ENCODE peak calls at places on chromosomes 16 and 17, in four cellular contexts. One of them, this sample, is unnamed.

GRCh38 chr16:68778551-68779231 is 41.6 kb downstream of the CDH1 start:
- DNase-seq in PC-9: peak
- DNase-seq in ascending aorta: no peak
- DNase-seq in stomach: peak
- DNase-seq in this sample: no peak

GRCh38 chr17:21523482-21524210 is 147.5 kb downstream of the KCNJ12 start:
- DNase-seq in ascending aorta: no peak
- DNase-seq in PC-9: no peak
- DNase-seq in stomach: no peak
- DNase-seq in this sample: no peak

GRCh38 chr17:78377858-78378224 is 608 bp upstream of the PGS1 start:
- DNase-seq in ascending aorta: no peak
- DNase-seq in stomach: no peak
- DNase-seq in PC-9: no peak
- DNase-seq in this sample: no peak

GRCh38 chr17:15255713-15256454 is 9.2 kb downstream of the PMP22 start:
- DNase-seq in ascending aorta: no peak
- DNase-seq in PC-9: no peak
- DNase-seq in stomach: no peak
- DNase-seq in this sample: no peak

GRCh38 chr17:63405741-63406261 is 40.3 kb downstream of the CYB561 start:
- DNase-seq in ascending aorta: no peak
- DNase-seq in stomach: no peak
- DNase-seq in PC-9: peak
- DNase-seq in this sample: peak

GRCh38 chr17:79024901-79025737 is 1.1 kb downstream of the C1QTNF1 start:
- DNase-seq in ascending aorta: peak
- DNase-seq in PC-9: no peak
- DNase-seq in stomach: peak
- DNase-seq in this sample: no peak

GRCh38 chr17:58667934-58668597 is 23.8 kb downstream of the TEX14 start:
- DNase-seq in stomach: no peak
- DNase-seq in ascending aorta: no peak
- DNase-seq in PC-9: peak
- DNase-seq in this sample: no peak

GRCh38 chr17:50161911-50162288 is 3.9 kb upstream of the SGCA start:
- DNase-seq in stomach: no peak
- DNase-seq in PC-9: no peak
- DNase-seq in ascending aorta: no peak
- DNase-seq in this sample: no peak

GRCh38 chr16:67663151-67663876 is 2.6 kb downstream of the PARD6A start:
- DNase-seq in stomach: no peak
- DNase-seq in PC-9: peak
- DNase-seq in ascending aorta: no peak
- DNase-seq in this sample: no peak

GRCh38 chr16:73323880-73324279 is 276.0 kb upstream of the ZFHX3 start:
- DNase-seq in PC-9: no peak
- DNase-seq in stomach: no peak
- DNase-seq in ascending aorta: no peak
- DNase-seq in this sample: no peak

GRCh38 chr17:48841395-48841831 is 10.6 kb downstream of the CALCOCO2 start:
- DNase-seq in PC-9: no peak
- DNase-seq in stomach: no peak
- DNase-seq in ascending aorta: no peak
- DNase-seq in this sample: peak

GRCh38 chr17:64216385-64217248 is 46.4 kb downstream of the TEX2 start:
- DNase-seq in PC-9: no peak
- DNase-seq in stomach: peak
- DNase-seq in ascending aorta: no peak
- DNase-seq in this sample: peak

GRCh38 chr16:85663891-85664321 is 24.8 kb downstream of the GINS2 start:
- DNase-seq in stomach: peak
- DNase-seq in ascending aorta: no peak
- DNase-seq in PC-9: no peak
- DNase-seq in this sample: no peak

GRCh38 chr16:50763211-50763610 is 21.3 kb downstream of the CYLD start:
- DNase-seq in ascending aorta: no peak
- DNase-seq in PC-9: no peak
- DNase-seq in stomach: no peak
- DNase-seq in this sample: no peak

GRCh38 chr17:50511058-50511457 is 2.8 kb downstream of the MYCBPAP start:
- DNase-seq in PC-9: peak
- DNase-seq in stomach: no peak
- DNase-seq in ascending aorta: no peak
- DNase-seq in this sample: peak

GRCh38 chr16:10368984-10369551 is 16.8 kb upstream of the ATF7IP2 start:
- DNase-seq in stomach: no peak
- DNase-seq in ascending aorta: no peak
- DNase-seq in PC-9: no peak
- DNase-seq in this sample: no peak

GRCh38 chr16:88747588-88748301 is 37.3 kb downstream of the PIEZO1 start:
- DNase-seq in PC-9: peak
- DNase-seq in stomach: peak
- DNase-seq in ascending aorta: no peak
- DNase-seq in this sample: peak
- TF ChIP-seq CTCF in PC-9: peak
- TF ChIP-seq CTCF in stomach: no peak
- TF ChIP-seq CTCF in ascending aorta: no peak
- TF ChIP-seq CTCF in this sample: peak

GRCh38 chr16:82630219-82630618 is 3.5 kb downstream of the CDH13 start:
- DNase-seq in stomach: no peak
- DNase-seq in ascending aorta: no peak
- DNase-seq in PC-9: no peak
- DNase-seq in this sample: no peak
- TF ChIP-seq CTCF in stomach: no peak
- TF ChIP-seq CTCF in ascending aorta: no peak
- TF ChIP-seq CTCF in PC-9: no peak
- TF ChIP-seq CTCF in this sample: no peak

DNA sequence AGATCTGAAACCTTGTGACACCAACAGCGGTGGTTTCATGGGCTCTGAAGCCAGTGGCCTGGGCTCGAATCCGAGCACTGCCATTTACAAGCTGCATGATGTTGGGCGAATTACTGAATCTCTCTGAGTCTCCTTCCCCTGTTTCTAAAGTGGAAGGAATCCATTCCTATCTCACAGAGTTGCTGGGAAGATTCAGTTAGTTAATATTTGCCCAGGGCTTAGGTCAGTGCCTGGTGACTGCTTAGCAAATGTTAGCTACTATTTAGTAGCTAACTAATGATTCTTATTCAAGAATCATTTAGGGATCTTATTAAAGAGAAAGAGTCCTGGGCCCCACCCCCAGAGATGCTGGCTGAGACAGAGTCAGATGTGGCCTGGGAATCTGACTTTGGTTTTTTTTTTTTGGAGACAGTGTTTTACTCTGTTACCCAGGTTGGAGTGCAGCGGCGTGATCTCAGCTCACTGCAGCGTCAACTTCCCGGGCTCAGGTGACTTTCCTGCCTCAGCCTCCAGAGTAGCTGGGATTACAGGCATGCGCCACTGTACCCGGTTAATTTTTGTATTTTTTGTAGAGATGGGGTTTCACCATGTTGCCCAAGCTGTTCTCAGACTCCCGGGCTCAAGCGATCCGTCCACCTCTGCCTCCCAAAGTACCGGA is 33.6 kb upstream of the RAI1 start:
- DNase-seq in stomach: no peak
- DNase-seq in PC-9: no peak
- DNase-seq in ascending aorta: no peak
- DNase-seq in this sample: no peak
- TF ChIP-seq CTCF in stomach: no peak
- TF ChIP-seq CTCF in PC-9: no peak
- TF ChIP-seq CTCF in ascending aorta: no peak
- TF ChIP-seq CTCF in this sample: no peak

GRCh38 chr17:35142467-35142796 is 329 bp upstream of the NLE1 start:
- DNase-seq in ascending aorta: no peak
- DNase-seq in stomach: no peak
- DNase-seq in PC-9: no peak
- DNase-seq in this sample: no peak
- TF ChIP-seq CTCF in ascending aorta: no peak
- TF ChIP-seq CTCF in stomach: no peak
- TF ChIP-seq CTCF in PC-9: peak
- TF ChIP-seq CTCF in this sample: no peak

GRCh38 chr16:16184594-16184993 is 38.7 kb downstream of the ABCC6 start:
- DNase-seq in ascending aorta: no peak
- DNase-seq in PC-9: no peak
- DNase-seq in stomach: no peak
- DNase-seq in this sample: no peak
- TF ChIP-seq CTCF in ascending aorta: no peak
- TF ChIP-seq CTCF in PC-9: no peak
- TF ChIP-seq CTCF in stomach: no peak
- TF ChIP-seq CTCF in this sample: no peak

GRCh38 chr17:34825884-34826283 is 135.4 kb downstream of the CCT6B start:
- DNase-seq in ascending aorta: no peak
- DNase-seq in stomach: no peak
- DNase-seq in PC-9: no peak
- DNase-seq in this sample: no peak

GRCh38 chr17:34823023-34823422 is 138.2 kb downstream of the CCT6B start:
- DNase-seq in ascending aorta: no peak
- DNase-seq in stomach: no peak
- DNase-seq in PC-9: no peak
- DNase-seq in this sample: no peak

GRCh38 chr17:34825102-34825501 is 136.2 kb downstream of the CCT6B start:
- DNase-seq in PC-9: no peak
- DNase-seq in ascending aorta: no peak
- DNase-seq in stomach: no peak
- DNase-seq in this sample: no peak

GRCh38 chr17:34827008-34827407 is 134.3 kb downstream of the CCT6B start:
- DNase-seq in stomach: no peak
- DNase-seq in ascending aorta: no peak
- DNase-seq in PC-9: no peak
- DNase-seq in this sample: no peak

GRCh38 chr17:34826332-34826731 is 134.9 kb downstream of the CCT6B start:
- DNase-seq in stomach: no peak
- DNase-seq in ascending aorta: no peak
- DNase-seq in PC-9: peak
- DNase-seq in this sample: no peak
- TF ChIP-seq CTCF in stomach: no peak
- TF ChIP-seq CTCF in ascending aorta: no peak
- TF ChIP-seq CTCF in PC-9: no peak
- TF ChIP-seq CTCF in this sample: no peak

DNA sequence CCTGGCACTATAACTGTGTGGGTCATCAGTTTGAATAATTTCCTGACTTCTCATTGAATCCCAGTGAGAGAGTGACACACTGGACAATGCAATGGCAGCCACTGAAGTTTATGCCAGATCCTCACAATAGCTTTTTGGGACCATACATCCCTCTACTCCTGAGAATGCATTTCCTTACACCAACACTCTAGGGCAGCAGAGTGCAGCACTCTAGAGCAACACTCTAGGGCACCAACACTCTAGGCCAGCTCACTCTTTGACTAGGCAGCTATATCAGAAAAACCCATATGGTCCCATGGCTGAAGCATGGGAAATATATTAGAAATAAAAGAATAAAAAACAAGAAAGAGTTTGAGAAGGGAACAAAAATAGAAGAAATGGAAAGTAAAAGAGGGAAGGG is 309.2 kb downstream of the MAP2K6 start:
- DNase-seq in stomach: no peak
- DNase-seq in ascending aorta: no peak
- DNase-seq in PC-9: no peak
- DNase-seq in this sample: no peak
- TF ChIP-seq CTCF in stomach: no peak
- TF ChIP-seq CTCF in ascending aorta: no peak
- TF ChIP-seq CTCF in PC-9: peak
- TF ChIP-seq CTCF in this sample: no peak

DNA sequence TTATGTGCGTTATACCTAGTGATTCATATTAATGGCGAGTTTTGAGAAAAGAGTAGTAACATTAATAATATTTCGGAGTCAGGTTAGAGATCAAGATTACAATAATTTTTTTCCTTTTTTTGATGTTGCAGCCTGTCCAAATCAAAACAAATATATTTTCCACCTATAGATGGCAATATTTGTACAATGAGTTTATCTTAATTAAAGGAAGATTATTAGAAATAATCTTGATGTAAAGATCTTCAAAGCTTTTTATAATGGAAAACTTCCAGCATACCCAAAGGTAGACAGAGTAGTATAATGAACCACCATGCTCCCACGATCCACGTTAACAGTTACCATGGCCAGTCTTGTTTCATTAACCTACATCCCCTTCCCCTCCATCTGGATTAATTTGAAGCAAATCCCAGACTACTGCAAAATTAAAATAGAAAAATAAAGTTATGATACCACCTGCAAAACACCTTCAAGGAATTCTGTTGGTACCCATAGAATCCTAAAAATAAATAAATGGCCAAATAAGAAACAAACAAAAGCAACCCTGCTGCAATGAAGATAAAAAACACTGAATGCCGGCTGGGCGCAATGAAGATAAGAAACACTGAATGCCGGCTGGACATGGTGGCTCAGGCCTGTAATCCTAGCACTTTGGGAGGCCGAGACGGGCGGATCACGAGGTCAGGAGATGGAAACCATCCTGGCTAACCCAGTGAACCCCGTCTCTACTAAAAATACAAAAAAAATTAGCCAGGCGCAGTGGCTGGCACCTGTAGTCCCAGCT is 46.5 kb upstream of the GINS3 start:
- DNase-seq in stomach: no peak
- DNase-seq in PC-9: no peak
- DNase-seq in ascending aorta: no peak
- DNase-seq in this sample: no peak
- TF ChIP-seq CTCF in stomach: no peak
- TF ChIP-seq CTCF in PC-9: peak
- TF ChIP-seq CTCF in ascending aorta: no peak
- TF ChIP-seq CTCF in this sample: no peak